ENCODE peak calls at places on chromosome 19, in six cellular contexts. Z is breast epithelium, T is aorta, F is thoracic aorta, I is endodermal cell, C is heart right ventricle. U is an unnamed sample. For H3K4me1 and H3K9me3, the result is how much of the 10 kb centered on the place peaks cover.

GRCh38 chr19:57689750-57690149 is 8.0 kb downstream of the ZNF551 start:
- DNase-seq in Z (peak), T (no peak), F (no peak), I (no peak), C (no peak), U (no peak)

GRCh38 chr19:13334801-13335481 is 171.3 kb downstream of the CACNA1A start:
- DNase-seq in Z (no peak), T (no peak), F (no peak), I (no peak), C (no peak), U (no peak)

GRCh38 chr19:49820125-49820524 is 2.0 kb downstream of the MED25 start:
- DNase-seq in Z (no peak), T (no peak), F (no peak), I (no peak), C (no peak), U (no peak)

GRCh38 chr19:41912899-41913475 is 15.3 kb downstream of the ERFL start:
- DNase-seq in Z (no peak), T (no peak), F (no peak), I (peak), C (no peak), U (no peak)

GRCh38 chr19:33634361-33635091 is 12.8 kb downstream of the CHST8 start:
- DNase-seq in Z (no peak), T (no peak), F (no peak), I (no peak), C (no peak), U (no peak)

GRCh38 chr19:58154287-58154678 is 3.7 kb upstream of the ZNF329 start:
- DNase-seq in Z (peak), T (peak), F (no peak), I (no peak), C (peak), U (no peak)

GRCh38 chr19:18669524-18669817 is 14.0 kb upstream of the CRTC1 start:
- DNase-seq in Z (no peak), T (no peak), F (no peak), I (no peak), C (no peak), U (no peak)

GRCh38 chr19:15790096-15790495 is 2.6 kb downstream of the OR10H5 start:
- DNase-seq in Z (no peak), T (no peak), F (no peak), I (no peak), C (no peak), U (no peak)

GRCh38 chr19:4914736-4915501 is 5.6 kb downstream of the UHRF1 start:
- DNase-seq in Z (no peak), T (no peak), F (no peak), I (no peak), C (no peak), U (peak)

GRCh38 chr19:13154911-13155471 is 4.8 kb downstream of the IER2 start:
- DNase-seq in Z (peak), T (peak), F (no peak), I (peak), C (peak), U (peak)

GRCh38 chr19:47741544-47742125 is 3.7 kb upstream of the NOP53 start:
- DNase-seq in Z (no peak), T (no peak), F (no peak), I (no peak), C (no peak), U (no peak)

GRCh38 chr19:33089061-33089460 is 8.1 kb downstream of the GPATCH1 start:
- DNase-seq in Z (no peak), T (no peak), F (no peak), I (no peak), C (no peak), U (no peak)

GRCh38 chr19:30135358-30135757 is 193.3 kb downstream of the URI1 start:
- DNase-seq in Z (no peak), T (peak), F (no peak), I (no peak), C (no peak), U (no peak)

GRCh38 chr19:8391274-8392016 is 1.3 kb downstream of the RAB11B start:
- DNase-seq in Z (no peak), T (no peak), F (no peak), I (no peak), C (no peak), U (no peak)

GRCh38 chr19:8321067-8321759 is at the start of the genes NDUFA7 and RPS28:
- DNase-seq in Z (peak), T (peak), F (peak), I (peak), C (peak), U (peak)

GRCh38 chr19:56272448-56272847 is at the start of gene EDDM13:
- DNase-seq in Z (no peak), T (no peak), F (no peak), I (no peak), C (no peak), U (no peak)

GRCh38 chr19:4597975-4598671 is 38.6 kb upstream of the SEMA6B start:
- DNase-seq in Z (no peak), T (peak), F (no peak), I (peak), C (no peak), U (peak)

GRCh38 chr19:55146648-55147218 is 2.3 kb downstream of the TNNT1 start:
- DNase-seq in Z (no peak), T (no peak), F (no peak), I (peak), C (no peak), U (no peak)

GRCh38 chr19:46147791-46148288 is at the start of gene IGFL2:
- DNase-seq in Z (no peak), T (no peak), F (no peak), I (no peak), C (no peak), U (no peak)

GRCh38 chr19:38134538-38135149 is 89.4 kb downstream of the DPF1 start:
- DNase-seq in Z (no peak), T (no peak), F (no peak), I (peak), C (peak), U (no peak)

GRCh38 chr19:47609885-47610545 is 1.1 kb downstream of the BICRA start:
- DNase-seq in Z (no peak), T (peak), F (no peak), I (peak), C (peak), U (peak)

GRCh38 chr19:485122-485521 is 11.2 kb upstream of the MADCAM1 start:
- DNase-seq in Z (no peak), T (no peak), F (no peak), I (no peak), C (no peak), U (no peak)

DNA sequence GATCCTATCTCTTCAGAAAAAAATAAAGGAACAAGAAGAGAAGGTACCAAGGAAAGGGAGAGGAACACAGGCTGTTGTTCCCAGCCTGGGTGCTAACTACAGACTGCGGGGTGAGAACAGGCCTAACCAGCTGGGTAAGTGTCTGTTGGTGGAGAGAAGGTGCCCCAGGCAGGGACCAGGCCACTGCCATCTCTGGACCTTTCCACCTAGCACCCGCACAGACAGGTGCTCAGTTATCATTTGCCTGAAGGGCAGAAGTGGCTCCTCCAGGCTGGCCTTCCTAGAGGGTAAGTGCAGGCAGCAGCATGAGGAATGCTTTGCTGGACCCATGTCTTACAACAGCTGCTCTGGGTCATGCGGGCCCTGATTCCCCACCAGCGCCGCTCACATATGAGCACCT is 10.1 kb downstream of the DNMT1 start:
- DNase-seq in Z (peak), T (no peak), F (no peak), I (no peak), C (no peak), U (no peak)
- H3K4me1 ChIP-seq in Z (under half), T (under half), F (under half), I (under half), C (under half), U (under half)

GRCh38 chr19:6260376-6260775 is 19.4 kb downstream of the MLLT1 start:
- DNase-seq in Z (no peak), T (no peak), F (no peak), I (no peak), C (no peak), U (no peak)
- H3K9me3 ChIP-seq in Z (under half), T (under half), F (under half), I (under half), C (under half), U (under half)

DNA sequence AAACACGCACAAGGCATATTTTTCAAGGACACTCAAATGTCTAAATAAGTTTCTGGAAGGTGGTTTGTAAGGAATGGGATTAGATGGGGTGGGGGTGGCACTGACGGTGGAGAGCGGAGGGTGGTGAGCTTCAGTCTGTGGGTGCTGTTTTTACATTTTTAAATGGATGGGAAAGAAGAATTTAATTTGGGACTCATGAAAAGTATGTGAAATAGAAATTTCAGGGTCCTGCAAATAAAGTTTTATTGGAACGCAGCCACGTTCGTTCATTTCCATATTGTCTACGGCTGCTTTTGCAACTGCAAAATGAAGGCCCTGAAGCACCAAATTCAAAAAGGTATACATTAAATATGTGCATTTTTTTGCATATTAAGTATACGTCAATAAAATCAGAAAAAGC is 9.9 kb downstream of the KANK2 start:
- DNase-seq in Z (no peak), T (no peak), F (no peak), I (no peak), C (no peak), U (no peak)
- H3K4me1 ChIP-seq in Z (under half), T (under half), F (half or more), I (under half), C (half or more), U (under half)

GRCh38 chr19:14719162-14719561 is 29.3 kb downstream of the ZNF333 start:
- DNase-seq in Z (no peak), T (no peak), F (no peak), I (no peak), C (no peak), U (no peak)
- H3K9me3 ChIP-seq in Z (half or more), T (under half), F (half or more), I (half or more), C (under half), U (half or more)

GRCh38 chr19:53853707-53854106 is 14.0 kb upstream of the MYADM start:
- DNase-seq in Z (no peak), T (no peak), F (no peak), I (no peak), C (no peak), U (no peak)
- H3K4me1 ChIP-seq in Z (under half), T (under half), F (under half), I (under half), C (under half), U (under half)

GRCh38 chr19:53246498-53246897 is 8.2 kb downstream of the ZNF677 start:
- DNase-seq in Z (no peak), T (no peak), F (no peak), I (no peak), C (no peak), U (no peak)
- H3K9me3 ChIP-seq in Z (half or more), T (under half), F (half or more), I (half or more), C (under half), U (under half)

DNA sequence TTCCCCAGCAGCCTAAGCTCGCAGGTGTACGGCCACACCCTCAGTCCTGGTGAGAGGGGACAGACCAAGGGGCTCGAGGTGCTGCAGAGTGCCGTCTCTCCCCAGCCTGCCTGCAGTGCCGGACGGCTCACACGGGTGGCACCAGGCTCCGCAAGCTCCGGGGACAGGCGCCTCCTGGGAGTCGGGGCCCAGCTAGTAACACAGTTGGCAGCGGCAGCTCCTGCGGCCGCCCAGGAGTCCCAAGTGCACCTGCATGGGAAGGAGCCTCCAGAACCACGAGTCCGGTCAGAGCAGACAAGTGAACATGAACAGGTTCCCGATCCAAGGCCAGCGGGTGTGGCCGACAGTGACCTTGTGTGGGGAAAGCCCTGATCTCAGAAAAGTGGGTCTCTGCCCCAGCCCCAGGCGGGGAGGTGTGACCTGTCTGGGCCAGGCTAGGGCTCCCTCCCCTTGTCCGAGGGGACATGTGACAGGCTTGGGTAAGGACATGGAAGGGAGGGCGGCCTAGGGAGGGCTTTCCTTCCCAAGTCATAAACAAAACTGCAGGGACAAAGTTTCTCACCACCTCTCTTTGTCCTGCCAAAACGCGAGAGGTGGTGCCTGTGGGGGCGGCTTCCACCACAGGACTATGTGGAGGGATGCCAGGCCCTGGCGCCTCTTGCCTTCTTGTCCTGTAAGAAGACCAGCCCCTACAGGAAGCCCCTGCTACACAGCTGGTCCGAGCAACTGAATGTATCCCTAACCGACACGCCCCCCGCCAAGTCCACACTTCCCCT is 46.5 kb downstream of the MLLT1 start:
- DNase-seq in Z (peak), T (peak), F (peak), I (no peak), C (peak), U (no peak)
- H3K4me1 ChIP-seq in Z (half or more), T (under half), F (under half), I (under half), C (half or more), U (under half)

U was measured in CD8-positive, alpha-beta T cell.